ENCODE peak calls at places on chromosome 4, in four cellular contexts. I, O, R and T are unnamed samples.

GRCh38 chr4:37561803-37562207 is 124.4 kb downstream of the RELL1 start:
- DNase-seq in O (no peak), I (no peak), R (no peak), T (no peak)

GRCh38 chr4:133483600-133484246 is 334.6 kb downstream of the PCDH10 start:
- DNase-seq in O (no peak), R (peak; percentile 7), I (no peak), T (no peak)

GRCh38 chr4:53267026-53267425 is 98.8 kb downstream of the SCFD2 start:
- DNase-seq in R (no peak), I (no peak), O (no peak), T (no peak)

GRCh38 chr4:93319011-93319410 is 509.5 kb upstream of the ATOH1 start:
- DNase-seq in R (no peak), O (no peak), I (no peak), T (no peak)

GRCh38 chr4:1244978-1245471 is 3.9 kb downstream of the CTBP1 start:
- DNase-seq in R (no peak), O (no peak), I (no peak), T (peak; percentile 10)

GRCh38 chr4:24226018-24226417 is 336.2 kb upstream of the PPARGC1A start:
- DNase-seq in R (no peak), I (no peak), O (no peak), T (no peak)

GRCh38 chr4:2848449-2848848 is 4.8 kb downstream of the ADD1 start:
- DNase-seq in R (peak; percentile 56), I (no peak), O (no peak), T (no peak)

GRCh38 chr4:19739101-19739651 is 512.5 kb upstream of the SLIT2 start:
- DNase-seq in I (no peak), R (peak; percentile 21), O (no peak), T (no peak)

GRCh38 chr4:7326693-7327340 is 107.9 kb downstream of the PSAPL1 start:
- DNase-seq in O (no peak), R (peak; percentile 11), I (no peak), T (no peak)

GRCh38 chr4:15132739-15133138 is 130.5 kb downstream of the CPEB2 start:
- DNase-seq in R (no peak), O (no peak), I (no peak), T (no peak)

GRCh38 chr4:145829629-145830395 is 108.8 kb downstream of the ZNF827 start:
- DNase-seq in O (no peak), R (no peak), I (no peak), T (no peak)

GRCh38 chr4:112007361-112007760 is 137.9 kb upstream of the FAM241A start:
- DNase-seq in I (no peak), R (no peak), O (no peak), T (no peak)

GRCh38 chr4:147772459-147772969 is 40.6 kb downstream of the ARHGAP10 start:
- DNase-seq in R (no peak), O (no peak), I (no peak), T (no peak)

GRCh38 chr4:112348488-112349158 is 51.5 kb downstream of the ALPK1 start:
- DNase-seq in I (no peak), O (no peak), R (peak; percentile 62), T (no peak)

GRCh38 chr4:40582413-40582812 is 47.3 kb downstream of the RBM47 start:
- DNase-seq in O (no peak), R (no peak), I (no peak), T (no peak)

GRCh38 chr4:149322203-149322602 is 493.4 kb downstream of the IQCM start:
- DNase-seq in I (no peak), O (no peak), R (no peak), T (no peak)

GRCh38 chr4:79927931-79928330 is 145.1 kb downstream of the ANTXR2 start:
- DNase-seq in R (no peak), O (no peak), I (no peak), T (no peak)

GRCh38 chr4:141058739-141059507 is 74.3 kb downstream of the RNF150 start:
- DNase-seq in O (no peak), R (no peak), I (no peak), T (no peak)

DNA sequence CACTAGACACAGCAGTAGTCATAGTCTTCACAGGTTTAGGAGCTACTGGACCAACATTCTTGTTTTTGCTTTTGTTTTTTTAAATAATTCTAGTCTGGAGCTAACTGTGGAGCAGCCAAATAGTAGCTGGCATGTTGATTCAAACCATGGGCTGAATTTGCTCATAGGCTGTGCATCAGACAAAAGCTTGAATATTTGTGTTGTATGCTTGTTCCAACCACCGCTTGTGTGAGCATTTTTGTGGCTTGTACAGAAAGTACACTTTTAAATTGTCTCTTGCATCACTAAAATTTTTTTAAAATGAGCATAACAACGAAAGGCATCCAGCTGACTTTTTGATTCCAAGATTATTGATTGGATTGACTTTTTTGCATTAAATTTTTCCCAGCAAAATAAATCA is 39.6 kb downstream of the CCNI start:
- DNase-seq in I (no peak), R (no peak), O (no peak), T (no peak)
- H3K4me3 ChIP-seq in I (no peak overlapping the region), R (no peak overlapping the region), O (no peak overlapping the region), T (no peak overlapping the region)

GRCh38 chr4:170198742-170199141 is 109.0 kb upstream of the AADAT start:
- DNase-seq in O (no peak), I (no peak), R (no peak), T (no peak)
- TF ChIP-seq CTCF in O (no peak), I (peak; percentile 15), R (no peak), T (no peak)

GRCh38 chr4:13525606-13526281 is 18.6 kb downstream of the NKX3-2 start:
- DNase-seq in I (no peak), R (no peak), O (no peak), T (no peak)
- H3K27me3 ChIP-seq in I (peaks cover 100% of the 10 kb centered on the region), R (peaks cover 97% of the 10 kb centered on the region), O (no peaks in the 10 kb centered on the region), T (peaks cover 4% of the 10 kb centered on the region)

DNA sequence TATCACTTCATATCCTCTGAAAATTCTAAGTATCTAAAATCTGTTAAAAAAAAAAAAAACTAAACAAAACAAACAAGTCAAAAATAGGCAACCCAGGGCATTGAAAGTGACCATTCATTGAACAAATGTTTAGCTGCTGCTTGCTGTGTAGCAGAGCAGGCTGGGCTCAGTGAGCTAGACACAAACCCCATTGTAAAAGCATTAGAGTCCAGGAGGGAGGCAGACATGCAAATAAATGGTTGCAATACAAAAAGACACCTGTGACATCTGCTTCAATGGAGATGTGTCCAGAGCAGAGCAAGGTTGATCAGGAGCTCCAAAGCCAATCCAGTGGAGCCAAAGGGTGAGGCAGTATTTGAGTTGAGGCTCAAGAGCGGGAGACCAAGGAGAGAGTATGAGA is 267.3 kb upstream of the GATB start:
- DNase-seq in O (no peak), R (no peak), I (no peak), T (no peak)
- H3K4me3 ChIP-seq in O (no peak overlapping the region), R (no peak overlapping the region), I (no peak overlapping the region), T (no peak overlapping the region)